ENCODE peak calls at places on chromosomes 13 and 19, in nine cellular contexts. I is right lobe of liver, A is A673, O is WERI-Rb-1, Z is mammary epithelial cell, D is AG04450, K is ovary, R is fibroblast of lung, J is tibial artery. W is an unnamed sample.

GRCh38 chr19:56637976-56638555 is 4.9 kb upstream of the SMIM17 start:
- DNase-seq in O (no peak), R (peak), D (peak), I (no peak), J (no peak), A (peak), K (peak), Z (peak), W (no peak)

GRCh38 chr13:48000559-48001126 is 430 bp downstream of the SUCLA2 start:
- DNase-seq in R (peak), K (no peak), I (no peak), O (peak), A (no peak), Z (peak), J (no peak), D (no peak), W (no peak)

GRCh38 chr19:35295792-35296462 is 4.0 kb downstream of the MAG start:
- DNase-seq in A (no peak), J (no peak), O (no peak), Z (no peak), K (no peak), I (no peak), D (no peak), R (no peak), W (no peak)

GRCh38 chr13:24027494-24027893 is 130.2 kb upstream of the C1QTNF9B start:
- DNase-seq in K (no peak), O (no peak), Z (no peak), I (no peak), R (no peak), D (no peak), A (no peak), J (no peak), W (no peak)

GRCh38 chr13:47175172-47175806 is 278.4 kb upstream of the HTR2A start:
- DNase-seq in Z (peak), J (no peak), I (no peak), K (no peak), O (no peak), A (peak), R (peak), D (peak), W (no peak)

GRCh38 chr19:45403781-45404556 is 900 bp downstream of the PPP1R13L start:
- DNase-seq in K (peak), I (peak), O (peak), Z (peak), A (peak), J (no peak), R (no peak), D (no peak), W (peak)

GRCh38 chr13:38008636-38009035 is 139.1 kb upstream of the TRPC4 start:
- DNase-seq in D (no peak), A (peak), R (no peak), O (no peak), I (no peak), K (no peak), J (no peak), Z (no peak), W (no peak)

GRCh38 chr19:7705387-7706187 is 3.7 kb upstream of the FCER2 start:
- DNase-seq in Z (no peak), O (no peak), J (peak), A (no peak), D (no peak), R (no peak), I (no peak), K (no peak), W (peak)

GRCh38 chr13:24042710-24043440 is 117.6 kb upstream of the SPATA13 start:
- DNase-seq in Z (no peak), K (no peak), R (no peak), J (no peak), D (no peak), A (no peak), O (no peak), I (no peak), W (no peak)

GRCh38 chr13:106061781-106062180 is 473.7 kb downstream of the EFNB2 start:
- DNase-seq in O (no peak), R (no peak), I (no peak), Z (no peak), A (no peak), K (no peak), D (no peak), J (no peak), W (no peak)

GRCh38 chr19:28305513-28305912 is 907.4 kb downstream of the UQCRFS1 start:
- DNase-seq in R (no peak), O (no peak), J (no peak), A (no peak), Z (no peak), D (no peak), K (no peak), I (no peak), W (no peak)

GRCh38 chr13:49308104-49308875 is 60.6 kb downstream of the CDADC1 start:
- DNase-seq in D (no peak), R (peak), J (peak), Z (no peak), K (peak), A (no peak), I (peak), O (no peak), W (peak)

GRCh38 chr19:47269596-47269995 is 5.1 kb upstream of the INAFM1 start:
- DNase-seq in A (no peak), J (no peak), K (no peak), Z (no peak), D (no peak), O (no peak), I (no peak), R (no peak), W (no peak)

GRCh38 chr19:5142725-5143097 is 173.8 kb downstream of the KDM4B start:
- DNase-seq in D (no peak), J (no peak), K (no peak), O (no peak), Z (no peak), R (no peak), A (no peak), I (no peak), W (peak)

GRCh38 chr19:39236527-39236926 is 8.3 kb downstream of the IFNL3 start:
- DNase-seq in J (no peak), K (no peak), A (no peak), D (no peak), R (no peak), Z (no peak), O (no peak), I (no peak), W (no peak)

GRCh38 chr13:48316826-48317510 is 13.4 kb downstream of the RB1 start:
- DNase-seq in I (no peak), D (no peak), O (no peak), A (no peak), R (no peak), K (no peak), Z (no peak), J (no peak), W (no peak)

GRCh38 chr13:110240943-110241342 is 66.0 kb downstream of the COL4A1 start:
- DNase-seq in O (no peak), K (no peak), A (no peak), J (no peak), I (no peak), Z (no peak), R (no peak), D (no peak), W (no peak)

GRCh38 chr13:110238795-110239194 is 68.2 kb downstream of the COL4A1 start:
- DNase-seq in I (no peak), D (no peak), Z (no peak), R (no peak), J (no peak), A (no peak), O (no peak), K (no peak), W (no peak)

GRCh38 chr13:110240352-110240751 is 66.6 kb downstream of the COL4A1 start:
- DNase-seq in A (no peak), I (no peak), D (no peak), R (no peak), Z (no peak), O (no peak), K (no peak), J (no peak), W (no peak)

GRCh38 chr13:110237895-110238294 is 69.1 kb downstream of the COL4A1 start:
- DNase-seq in K (no peak), I (no peak), J (no peak), O (no peak), A (no peak), D (no peak), R (no peak), Z (no peak), W (no peak)

DNA sequence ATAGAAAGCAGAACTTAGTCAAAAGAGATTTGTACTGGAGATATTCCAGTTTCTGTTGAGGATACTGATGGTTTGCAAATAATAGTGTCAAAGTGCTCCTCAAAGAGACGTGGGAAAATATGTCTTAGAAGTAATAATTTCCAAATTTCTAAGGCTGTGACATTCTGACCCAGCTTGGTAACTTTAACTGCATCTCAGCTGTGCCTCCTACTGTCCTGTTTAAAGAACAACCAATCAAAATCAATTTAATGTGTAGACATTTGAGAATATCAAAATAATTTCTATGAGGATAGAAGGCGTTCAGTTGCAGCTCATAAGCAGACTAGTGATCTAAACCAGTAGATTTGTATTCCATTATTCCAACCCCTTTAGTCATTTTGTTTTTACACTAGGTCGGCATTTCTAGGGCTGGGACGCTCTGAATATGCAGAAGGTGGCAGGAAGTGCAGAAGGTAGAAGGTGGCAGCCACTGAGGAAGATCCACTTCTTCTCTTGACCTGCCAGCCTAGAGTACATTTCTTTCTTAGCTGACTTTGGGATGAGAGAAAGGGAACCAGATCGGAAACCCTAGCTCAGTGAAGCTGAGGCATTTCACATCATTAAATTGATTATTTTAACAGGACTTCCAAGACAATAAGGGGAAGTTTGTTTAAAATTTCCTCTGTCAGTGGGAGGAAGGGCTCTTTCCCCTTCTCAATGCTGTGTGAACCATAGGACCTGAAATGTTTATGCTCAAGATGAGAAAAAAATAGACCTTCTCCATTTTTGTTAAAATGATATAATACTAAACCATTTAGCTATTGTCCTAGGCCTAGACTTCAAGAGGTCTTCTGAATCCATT is 67.5 kb downstream of the COL4A1 start:
- DNase-seq in K (no peak), A (no peak), Z (no peak), I (no peak), J (no peak), D (no peak), O (no peak), R (no peak), W (no peak)
- H3K27ac ChIP-seq in K (no peak), A (no peak), Z (no peak), I (no peak), J (peak), D (peak), O (no peak), R (no peak), W (no peak)

GRCh38 chr13:32428581-32429072 is 697 bp upstream of the N4BP2L1 start:
- DNase-seq in J (no peak), Z (no peak), A (no peak), I (no peak), D (no peak), O (no peak), R (no peak), K (no peak), W (no peak)

GRCh38 chr13:32429406-32429909 is 1.5 kb upstream of the N4BP2L1 start:
- DNase-seq in O (no peak), A (no peak), Z (no peak), J (no peak), K (no peak), D (no peak), R (no peak), I (no peak), W (no peak)

GRCh38 chr13:32426191-32426980 is 1.5 kb downstream of the N4BP2L1 start:
- DNase-seq in I (peak), Z (no peak), K (no peak), J (no peak), D (no peak), O (no peak), R (no peak), A (no peak), W (no peak)

GRCh38 chr13:32426981-32427851 is 714 bp downstream of the N4BP2L1 start:
- DNase-seq in K (peak), O (peak), I (peak), A (peak), Z (no peak), R (peak), J (peak), D (no peak), W (peak)

DNA sequence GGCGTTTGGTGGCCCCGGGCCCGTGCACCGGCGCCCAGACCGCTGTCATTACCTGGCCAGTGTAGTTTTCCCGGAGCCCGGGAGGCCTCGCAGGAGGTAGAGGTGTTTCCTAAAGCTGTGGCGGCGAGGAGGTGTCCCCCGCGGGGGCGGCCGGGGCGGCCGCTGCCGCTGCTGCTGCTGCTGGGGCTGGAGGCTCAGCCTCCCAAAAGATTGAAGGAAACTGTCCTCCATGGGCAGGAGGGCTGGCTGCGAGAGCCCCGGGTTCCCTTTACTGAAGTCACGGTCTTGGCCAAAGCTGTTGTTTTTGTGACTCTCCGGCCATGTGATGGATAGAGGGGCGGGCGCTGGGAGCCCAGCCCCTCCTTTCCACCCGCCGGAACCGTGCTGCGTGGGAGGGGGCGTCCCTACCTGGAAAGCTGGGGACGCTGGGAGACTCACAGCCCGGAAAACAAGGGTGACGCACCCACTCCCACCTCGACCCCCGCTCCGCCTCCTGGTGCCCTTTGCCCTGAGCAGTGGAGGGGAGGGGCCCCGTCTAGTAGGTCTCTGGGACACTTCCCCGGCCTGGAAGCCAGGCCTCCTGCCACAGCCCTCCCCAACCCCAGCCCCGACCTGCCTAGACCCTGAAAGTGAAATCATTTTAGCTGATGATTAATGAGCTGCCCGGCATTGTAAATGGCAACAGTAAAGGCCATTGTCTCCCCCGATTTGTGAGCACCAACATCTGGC is at the start of gene N4BP2L1:
- DNase-seq in J (peak), K (peak), D (no peak), A (peak), I (peak), Z (peak), O (peak), R (peak), W (peak)
- H3K27ac ChIP-seq in J (peak), K (peak), D (no peak), A (peak), I (peak), Z (no peak), O (peak), R (no peak), W (peak)

GRCh38 chr13:98224557-98224956 is 47.5 kb upstream of the RNF113B start:
- DNase-seq in R (no peak), Z (no peak), K (no peak), I (no peak), O (no peak), A (no peak), D (no peak), J (no peak), W (no peak)
- H3K27ac ChIP-seq in R (no peak), Z (no peak), K (no peak), I (no peak), O (no peak), A (no peak), D (no peak), J (no peak), W (no peak)

GRCh38 chr19:31272707-31273106 is 76.5 kb downstream of the TSHZ3 start:
- DNase-seq in J (peak), R (no peak), Z (no peak), K (peak), O (no peak), I (no peak), D (no peak), A (no peak), W (no peak)

GRCh38 chr19:31276831-31277230 is 72.4 kb downstream of the TSHZ3 start:
- DNase-seq in A (no peak), D (no peak), Z (no peak), R (no peak), K (peak), I (no peak), O (no peak), J (peak), W (no peak)

GRCh38 chr19:31271569-31271911 is 77.7 kb downstream of the TSHZ3 start:
- DNase-seq in D (no peak), A (peak), O (no peak), I (no peak), K (no peak), Z (no peak), R (no peak), J (peak), W (no peak)

GRCh38 chr19:31274964-31275319 is 74.3 kb downstream of the TSHZ3 start:
- DNase-seq in A (no peak), J (no peak), O (no peak), D (no peak), R (no peak), K (no peak), Z (no peak), I (no peak), W (no peak)

GRCh38 chr19:31274266-31274963 is 74.8 kb downstream of the TSHZ3 start:
- DNase-seq in J (no peak), Z (no peak), I (no peak), O (no peak), D (no peak), K (peak), A (no peak), R (no peak), W (peak)
- H3K27ac ChIP-seq in J (no peak), Z (no peak), I (no peak), O (no peak), D (no peak), K (no peak), A (no peak), R (no peak), W (no peak)

GRCh38 chr13:33285420-33286124 is at the start of gene STARD13:
- DNase-seq in Z (peak), D (peak), R (peak), K (peak), A (peak), J (peak), O (no peak), I (peak), W (peak)

GRCh38 chr13:33281951-33282595 is 3.5 kb downstream of the STARD13 start:
- DNase-seq in I (no peak), Z (peak), K (no peak), O (no peak), A (no peak), J (no peak), D (no peak), R (peak), W (no peak)

GRCh38 chr13:33284916-33285315 is 639 bp downstream of the STARD13 start:
- DNase-seq in J (no peak), A (no peak), D (no peak), I (no peak), O (no peak), R (peak), K (no peak), Z (peak), W (no peak)

GRCh38 chr13:33284016-33284415 is 1.5 kb downstream of the STARD13 start:
- DNase-seq in D (no peak), R (peak), Z (no peak), J (no peak), I (no peak), A (no peak), K (no peak), O (no peak), W (no peak)

DNA sequence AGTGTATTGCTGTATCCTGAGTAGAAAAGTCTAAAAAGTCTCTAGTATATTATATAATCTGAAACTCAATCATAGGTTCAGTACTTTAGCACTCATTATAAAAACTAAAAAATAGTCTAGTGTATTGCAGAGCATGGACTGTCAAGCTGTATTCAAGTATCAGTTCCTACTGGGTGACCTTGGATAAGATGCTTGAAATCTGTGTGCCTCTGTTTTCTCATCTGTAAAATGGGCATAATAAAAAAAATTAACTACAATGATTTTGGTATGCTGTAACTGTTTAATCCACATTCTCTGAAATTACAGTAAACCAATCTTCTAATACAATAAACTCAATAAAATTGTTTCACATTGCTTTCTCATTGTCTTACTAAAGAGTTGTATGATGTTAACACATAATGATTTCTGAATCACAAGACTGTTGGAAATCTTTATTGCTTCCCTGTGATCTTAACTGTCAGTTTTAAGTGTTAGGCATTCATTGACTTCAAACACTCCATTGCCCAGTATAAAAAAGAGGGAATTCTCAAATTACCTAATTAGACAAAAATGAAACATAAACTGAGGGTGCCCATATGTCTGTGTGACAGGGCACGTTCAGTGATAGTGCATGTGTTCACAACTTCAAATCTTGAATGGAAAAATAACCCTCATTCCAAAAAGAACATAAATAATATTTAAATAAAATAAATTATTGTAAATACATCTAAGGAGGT is 2.2 kb downstream of the STARD13 start:
- DNase-seq in R (no peak), O (no peak), D (no peak), J (no peak), I (no peak), K (no peak), A (no peak), Z (no peak), W (no peak)
- H3K27ac ChIP-seq in R (peak), O (no peak), D (no peak), J (peak), I (no peak), K (no peak), A (no peak), Z (peak), W (peak)

GRCh38 chr13:110702089-110702488 is 3.8 kb downstream of the CARS2 start:
- DNase-seq in K (no peak), Z (no peak), J (no peak), I (no peak), O (no peak), R (peak), A (no peak), D (no peak), W (no peak)

GRCh38 chr13:110705356-110705825 is 525 bp downstream of the CARS2 start:
- DNase-seq in Z (no peak), I (no peak), J (no peak), O (no peak), R (peak), D (no peak), K (no peak), A (no peak), W (no peak)

GRCh38 chr13:110702591-110703526 is 3.1 kb downstream of the CARS2 start:
- DNase-seq in D (no peak), K (no peak), R (peak), O (no peak), J (no peak), A (no peak), Z (no peak), I (no peak), W (no peak)

GRCh38 chr13:110705826-110706569 is at the start of gene CARS2:
- DNase-seq in J (peak), I (peak), O (peak), K (peak), A (peak), R (peak), Z (peak), D (peak), W (peak)

GRCh38 chr13:110706570-110707378 is 858 bp upstream of the CARS2 start:
- DNase-seq in D (no peak), J (no peak), K (no peak), O (no peak), A (no peak), Z (no peak), R (no peak), I (no peak), W (no peak)
- H3K27ac ChIP-seq in D (peak), J (peak), K (no peak), O (peak), A (peak), Z (no peak), R (peak), I (no peak), W (peak)